ENCODE peak calls at places on chromosomes 16 and 17, in six cellular contexts. One of them, this sample, is unnamed.

GRCh38 chr17:29645516-29646051 is 22.9 kb upstream of the CORO6 start:
- DNase-seq in CD8-positive, alpha-beta T cell: no peak
- DNase-seq in tibial artery: peak; percentile 96
- DNase-seq in endothelial cell of umbilical vein: peak; percentile 46
- DNase-seq in CD8-positive, alpha-beta memory T cell: no peak
- DNase-seq in cardiac muscle cell: peak; percentile 97
- DNase-seq in this sample: peak; percentile 80

GRCh38 chr16:23365602-23366240 is 63.6 kb downstream of the SCNN1B start:
- DNase-seq in CD8-positive, alpha-beta T cell: no peak
- DNase-seq in CD8-positive, alpha-beta memory T cell: no peak
- DNase-seq in tibial artery: no peak
- DNase-seq in cardiac muscle cell: peak; percentile 2
- DNase-seq in endothelial cell of umbilical vein: peak; percentile 85
- DNase-seq in this sample: no peak

GRCh38 chr16:87621550-87621829 is 19.2 kb downstream of the JPH3 start:
- DNase-seq in CD8-positive, alpha-beta T cell: no peak
- DNase-seq in CD8-positive, alpha-beta memory T cell: no peak
- DNase-seq in endothelial cell of umbilical vein: no peak
- DNase-seq in tibial artery: no peak
- DNase-seq in cardiac muscle cell: no peak
- DNase-seq in this sample: no peak

GRCh38 chr17:29216856-29217255 is 29.8 kb upstream of the CRYBA1 start:
- DNase-seq in cardiac muscle cell: no peak
- DNase-seq in endothelial cell of umbilical vein: no peak
- DNase-seq in tibial artery: no peak
- DNase-seq in CD8-positive, alpha-beta memory T cell: no peak
- DNase-seq in CD8-positive, alpha-beta T cell: no peak
- DNase-seq in this sample: no peak

GRCh38 chr17:36842231-36842630 is 95.0 kb upstream of the LHX1 start:
- DNase-seq in CD8-positive, alpha-beta T cell: no peak
- DNase-seq in tibial artery: no peak
- DNase-seq in cardiac muscle cell: no peak
- DNase-seq in endothelial cell of umbilical vein: no peak
- DNase-seq in CD8-positive, alpha-beta memory T cell: no peak
- DNase-seq in this sample: no peak

GRCh38 chr17:82230627-82231311 is 1.9 kb downstream of the SLC16A3 start:
- DNase-seq in endothelial cell of umbilical vein: peak; percentile 75
- DNase-seq in CD8-positive, alpha-beta memory T cell: peak; percentile 78
- DNase-seq in CD8-positive, alpha-beta T cell: no peak
- DNase-seq in tibial artery: peak; percentile 78
- DNase-seq in cardiac muscle cell: peak; percentile 95
- DNase-seq in this sample: peak; percentile 92

GRCh38 chr16:81127051-81127450 is 30.9 kb upstream of the GCSH start:
- DNase-seq in CD8-positive, alpha-beta T cell: no peak
- DNase-seq in tibial artery: no peak
- DNase-seq in endothelial cell of umbilical vein: no peak
- DNase-seq in CD8-positive, alpha-beta memory T cell: no peak
- DNase-seq in cardiac muscle cell: no peak
- DNase-seq in this sample: no peak

GRCh38 chr17:14737984-14738651 is 437.2 kb downstream of the HS3ST3B1 start:
- DNase-seq in cardiac muscle cell: peak; percentile 97
- DNase-seq in CD8-positive, alpha-beta T cell: no peak
- DNase-seq in CD8-positive, alpha-beta memory T cell: no peak
- DNase-seq in tibial artery: peak; percentile 65
- DNase-seq in endothelial cell of umbilical vein: no peak
- DNase-seq in this sample: peak; percentile 24

GRCh38 chr17:79044462-79044861 is 20.5 kb downstream of the C1QTNF1 start:
- DNase-seq in CD8-positive, alpha-beta T cell: no peak
- DNase-seq in tibial artery: no peak
- DNase-seq in cardiac muscle cell: no peak
- DNase-seq in CD8-positive, alpha-beta memory T cell: no peak
- DNase-seq in endothelial cell of umbilical vein: no peak
- DNase-seq in this sample: no peak

GRCh38 chr17:30318190-30318589 is 15.7 kb downstream of the TMIGD1 start:
- DNase-seq in cardiac muscle cell: no peak
- DNase-seq in CD8-positive, alpha-beta T cell: no peak
- DNase-seq in CD8-positive, alpha-beta memory T cell: no peak
- DNase-seq in endothelial cell of umbilical vein: no peak
- DNase-seq in tibial artery: no peak
- DNase-seq in this sample: no peak

GRCh38 chr17:5418858-5419355 is 555 bp downstream of the NUP88 start:
- DNase-seq in cardiac muscle cell: peak; percentile 27
- DNase-seq in tibial artery: peak; percentile 24
- DNase-seq in CD8-positive, alpha-beta T cell: peak; percentile 34
- DNase-seq in endothelial cell of umbilical vein: peak; percentile 89
- DNase-seq in CD8-positive, alpha-beta memory T cell: peak; percentile 80
- DNase-seq in this sample: no peak

GRCh38 chr16:48383877-48384304 is 1.3 kb downstream of the SIAH1 start:
- DNase-seq in tibial artery: no peak
- DNase-seq in CD8-positive, alpha-beta T cell: no peak
- DNase-seq in CD8-positive, alpha-beta memory T cell: no peak
- DNase-seq in cardiac muscle cell: no peak
- DNase-seq in endothelial cell of umbilical vein: peak; percentile 63
- DNase-seq in this sample: no peak

GRCh38 chr16:25005445-25006306 is 9.5 kb downstream of the ARHGAP17 start:
- DNase-seq in cardiac muscle cell: no peak
- DNase-seq in CD8-positive, alpha-beta memory T cell: no peak
- DNase-seq in tibial artery: no peak
- DNase-seq in CD8-positive, alpha-beta T cell: no peak
- DNase-seq in endothelial cell of umbilical vein: no peak
- DNase-seq in this sample: no peak

GRCh38 chr17:78862073-78863023 is 21.7 kb upstream of the USP36 start:
- DNase-seq in endothelial cell of umbilical vein: peak; percentile 95
- DNase-seq in CD8-positive, alpha-beta memory T cell: no peak
- DNase-seq in tibial artery: peak; percentile 96
- DNase-seq in CD8-positive, alpha-beta T cell: no peak
- DNase-seq in cardiac muscle cell: peak; percentile 95
- DNase-seq in this sample: peak; percentile 70

GRCh38 chr17:352421-353212 is at the start of gene RPH3AL:
- DNase-seq in tibial artery: peak; percentile 39
- DNase-seq in endothelial cell of umbilical vein: peak; percentile 69
- DNase-seq in CD8-positive, alpha-beta T cell: no peak
- DNase-seq in cardiac muscle cell: peak; percentile 48
- DNase-seq in CD8-positive, alpha-beta memory T cell: no peak
- DNase-seq in this sample: no peak

GRCh38 chr17:55722742-55723487 is at the start of gene TMEM100:
- DNase-seq in cardiac muscle cell: peak; percentile 89
- DNase-seq in CD8-positive, alpha-beta T cell: no peak
- DNase-seq in endothelial cell of umbilical vein: peak; percentile 73
- DNase-seq in CD8-positive, alpha-beta memory T cell: no peak
- DNase-seq in tibial artery: peak; percentile 51
- DNase-seq in this sample: no peak

GRCh38 chr16:49455991-49456745 is 82.6 kb downstream of the C16orf78 start:
- DNase-seq in cardiac muscle cell: no peak
- DNase-seq in tibial artery: no peak
- DNase-seq in endothelial cell of umbilical vein: no peak
- DNase-seq in CD8-positive, alpha-beta T cell: no peak
- DNase-seq in CD8-positive, alpha-beta memory T cell: no peak
- DNase-seq in this sample: no peak

GRCh38 chr17:43917348-43918025 is 10.2 kb upstream of the MPP2 start:
- DNase-seq in tibial artery: no peak
- DNase-seq in CD8-positive, alpha-beta memory T cell: no peak
- DNase-seq in CD8-positive, alpha-beta T cell: no peak
- DNase-seq in cardiac muscle cell: peak; percentile 45
- DNase-seq in endothelial cell of umbilical vein: peak; percentile 32
- DNase-seq in this sample: peak; percentile 43

GRCh38 chr17:10051112-10051511 is 146.0 kb upstream of the RCVRN start:
- DNase-seq in endothelial cell of umbilical vein: no peak
- DNase-seq in cardiac muscle cell: no peak
- DNase-seq in CD8-positive, alpha-beta T cell: no peak
- DNase-seq in tibial artery: peak; percentile 50
- DNase-seq in CD8-positive, alpha-beta memory T cell: no peak
- DNase-seq in this sample: no peak

GRCh38 chr16:78538919-78539318 is 439.5 kb downstream of the WWOX start:
- DNase-seq in tibial artery: no peak
- DNase-seq in cardiac muscle cell: no peak
- DNase-seq in CD8-positive, alpha-beta T cell: no peak
- DNase-seq in endothelial cell of umbilical vein: no peak
- DNase-seq in CD8-positive, alpha-beta memory T cell: no peak
- DNase-seq in this sample: no peak

GRCh38 chr17:82330322-82331239 is 3.0 kb downstream of the SECTM1 start:
- DNase-seq in cardiac muscle cell: peak; percentile 75
- DNase-seq in endothelial cell of umbilical vein: peak; percentile 23
- DNase-seq in tibial artery: no peak
- DNase-seq in CD8-positive, alpha-beta memory T cell: no peak
- DNase-seq in CD8-positive, alpha-beta T cell: no peak
- DNase-seq in this sample: no peak

GRCh38 chr16:53103811-53104210 is 49.0 kb downstream of the CHD9 start:
- DNase-seq in CD8-positive, alpha-beta memory T cell: no peak
- DNase-seq in endothelial cell of umbilical vein: no peak
- DNase-seq in tibial artery: no peak
- DNase-seq in CD8-positive, alpha-beta T cell: no peak
- DNase-seq in cardiac muscle cell: no peak
- DNase-seq in this sample: no peak

GRCh38 chr16:53098526-53099317 is 43.9 kb downstream of the CHD9 start:
- DNase-seq in endothelial cell of umbilical vein: peak; percentile 95
- DNase-seq in CD8-positive, alpha-beta memory T cell: peak; percentile 64
- DNase-seq in CD8-positive, alpha-beta T cell: peak; percentile 6
- DNase-seq in cardiac muscle cell: peak; percentile 99
- DNase-seq in tibial artery: peak; percentile 92
- DNase-seq in this sample: peak; percentile 89

GRCh38 chr16:53099318-53100130 is 44.7 kb downstream of the CHD9 start:
- DNase-seq in cardiac muscle cell: peak; percentile 97
- DNase-seq in CD8-positive, alpha-beta T cell: peak; percentile 1
- DNase-seq in CD8-positive, alpha-beta memory T cell: peak; percentile 67
- DNase-seq in endothelial cell of umbilical vein: peak; percentile 94
- DNase-seq in tibial artery: peak; percentile 92
- DNase-seq in this sample: peak; percentile 93

GRCh38 chr16:53100131-53100748 is 45.4 kb downstream of the CHD9 start:
- DNase-seq in CD8-positive, alpha-beta T cell: no peak
- DNase-seq in CD8-positive, alpha-beta memory T cell: no peak
- DNase-seq in tibial artery: no peak
- DNase-seq in endothelial cell of umbilical vein: no peak
- DNase-seq in cardiac muscle cell: no peak
- DNase-seq in this sample: no peak

DNA sequence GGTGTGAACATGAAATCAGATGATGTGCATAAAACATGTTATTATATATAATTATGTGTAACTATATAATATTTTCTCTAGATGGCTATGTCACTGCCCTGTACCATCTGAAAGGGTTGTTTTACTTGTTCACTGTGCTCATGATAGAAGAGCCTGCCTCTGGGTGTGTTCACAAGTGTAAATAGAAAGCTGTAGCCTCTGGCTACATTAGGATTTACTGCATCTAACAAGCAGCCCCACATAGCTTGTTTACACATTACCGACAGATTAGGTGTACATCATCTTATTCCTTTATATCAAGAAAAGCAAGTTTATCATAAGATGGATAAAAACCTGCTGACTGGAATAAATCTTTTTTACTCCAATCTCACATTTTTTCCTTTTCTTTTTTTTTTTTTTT is 46.1 kb downstream of the CHD9 start:
- DNase-seq in CD8-positive, alpha-beta T cell: no peak
- DNase-seq in CD8-positive, alpha-beta memory T cell: no peak
- DNase-seq in tibial artery: no peak
- DNase-seq in cardiac muscle cell: no peak
- DNase-seq in endothelial cell of umbilical vein: no peak
- DNase-seq in this sample: no peak
- H3K4me1 ChIP-seq in CD8-positive, alpha-beta T cell: peaks cover 21% of the 10 kb centered on the region
- H3K4me1 ChIP-seq in CD8-positive, alpha-beta memory T cell: peaks cover 23% of the 10 kb centered on the region
- H3K4me1 ChIP-seq in tibial artery: peaks cover 38% of the 10 kb centered on the region
- H3K4me1 ChIP-seq in cardiac muscle cell: peaks cover 15% of the 10 kb centered on the region
- H3K4me1 ChIP-seq in endothelial cell of umbilical vein: peaks cover 43% of the 10 kb centered on the region
- H3K4me1 ChIP-seq in this sample: peaks cover 77% of the 10 kb centered on the region

GRCh38 chr16:4322121-4323035 is 6.5 kb downstream of the GLIS2 start:
- DNase-seq in CD8-positive, alpha-beta memory T cell: no peak
- DNase-seq in endothelial cell of umbilical vein: no peak
- DNase-seq in tibial artery: no peak
- DNase-seq in cardiac muscle cell: no peak
- DNase-seq in CD8-positive, alpha-beta T cell: no peak
- DNase-seq in this sample: no peak

GRCh38 chr16:4320571-4321137 is 4.8 kb downstream of the GLIS2 start:
- DNase-seq in endothelial cell of umbilical vein: no peak
- DNase-seq in CD8-positive, alpha-beta T cell: no peak
- DNase-seq in tibial artery: no peak
- DNase-seq in CD8-positive, alpha-beta memory T cell: no peak
- DNase-seq in cardiac muscle cell: no peak
- DNase-seq in this sample: no peak

GRCh38 chr16:4320030-4320429 is 4.2 kb downstream of the GLIS2 start:
- DNase-seq in cardiac muscle cell: peak; percentile 20
- DNase-seq in CD8-positive, alpha-beta T cell: no peak
- DNase-seq in CD8-positive, alpha-beta memory T cell: no peak
- DNase-seq in endothelial cell of umbilical vein: no peak
- DNase-seq in tibial artery: no peak
- DNase-seq in this sample: peak; percentile 62

GRCh38 chr16:4323071-4323844 is 7.4 kb downstream of the GLIS2 start:
- DNase-seq in CD8-positive, alpha-beta T cell: no peak
- DNase-seq in CD8-positive, alpha-beta memory T cell: no peak
- DNase-seq in tibial artery: no peak
- DNase-seq in cardiac muscle cell: no peak
- DNase-seq in endothelial cell of umbilical vein: no peak
- DNase-seq in this sample: no peak

GRCh38 chr16:4321286-4322120 is 5.6 kb downstream of the GLIS2 start:
- DNase-seq in tibial artery: no peak
- DNase-seq in CD8-positive, alpha-beta T cell: no peak
- DNase-seq in endothelial cell of umbilical vein: no peak
- DNase-seq in CD8-positive, alpha-beta memory T cell: no peak
- DNase-seq in cardiac muscle cell: no peak
- DNase-seq in this sample: no peak
- H3K4me1 ChIP-seq in tibial artery: peaks cover 95% of the 10 kb centered on the region
- H3K4me1 ChIP-seq in CD8-positive, alpha-beta T cell: peaks cover 17% of the 10 kb centered on the region
- H3K4me1 ChIP-seq in endothelial cell of umbilical vein: peaks cover 27% of the 10 kb centered on the region
- H3K4me1 ChIP-seq in CD8-positive, alpha-beta memory T cell: peaks cover 12% of the 10 kb centered on the region
- H3K4me1 ChIP-seq in cardiac muscle cell: peaks cover 51% of the 10 kb centered on the region
- H3K4me1 ChIP-seq in this sample: peaks cover 100% of the 10 kb centered on the region

GRCh38 chr16:11668590-11669379 is 530 bp downstream of the SNN start:
- DNase-seq in CD8-positive, alpha-beta memory T cell: no peak
- DNase-seq in endothelial cell of umbilical vein: no peak
- DNase-seq in cardiac muscle cell: no peak
- DNase-seq in CD8-positive, alpha-beta T cell: no peak
- DNase-seq in tibial artery: no peak
- DNase-seq in this sample: no peak
- H3K4me1 ChIP-seq in CD8-positive, alpha-beta memory T cell: peaks cover 76% of the 10 kb centered on the region
- H3K4me1 ChIP-seq in endothelial cell of umbilical vein: peaks cover 13% of the 10 kb centered on the region
- H3K4me1 ChIP-seq in cardiac muscle cell: no peaks in the 10 kb centered on the region
- H3K4me1 ChIP-seq in CD8-positive, alpha-beta T cell: peaks cover 87% of the 10 kb centered on the region
- H3K4me1 ChIP-seq in tibial artery: peaks cover 52% of the 10 kb centered on the region
- H3K4me1 ChIP-seq in this sample: peaks cover 70% of the 10 kb centered on the region

DNA sequence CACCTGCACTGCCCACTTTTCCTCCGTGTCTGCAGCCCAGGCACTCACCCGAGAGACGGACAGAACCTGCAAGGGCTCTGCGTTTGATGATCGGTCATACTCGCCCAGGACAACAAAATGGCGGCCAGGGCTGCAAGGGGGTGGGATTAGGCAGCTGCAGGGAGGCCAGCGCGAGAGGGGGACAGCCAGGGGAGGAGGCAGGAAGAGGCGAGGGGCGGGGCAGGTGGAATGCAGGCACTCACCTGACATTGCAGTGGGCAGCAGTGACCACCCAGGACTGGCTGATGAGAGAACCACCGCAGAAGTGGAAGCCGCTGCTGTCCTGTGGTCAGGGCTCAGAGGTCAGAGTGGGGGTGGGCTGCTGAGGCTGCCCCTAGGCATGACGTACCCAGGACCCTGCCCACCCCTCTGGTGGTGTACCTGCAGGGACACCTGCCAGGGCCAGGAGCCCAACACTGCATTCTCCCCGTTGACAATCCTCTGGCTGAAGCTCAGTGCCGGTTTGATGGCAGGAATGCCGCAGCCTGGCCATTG is 917 bp downstream of the CTRL start:
- DNase-seq in tibial artery: no peak
- DNase-seq in cardiac muscle cell: no peak
- DNase-seq in endothelial cell of umbilical vein: no peak
- DNase-seq in CD8-positive, alpha-beta memory T cell: no peak
- DNase-seq in CD8-positive, alpha-beta T cell: no peak
- DNase-seq in this sample: no peak
- H3K4me1 ChIP-seq in tibial artery: peaks cover 27% of the 10 kb centered on the region
- H3K4me1 ChIP-seq in cardiac muscle cell: peaks cover 6% of the 10 kb centered on the region
- H3K4me1 ChIP-seq in endothelial cell of umbilical vein: peaks cover 17% of the 10 kb centered on the region
- H3K4me1 ChIP-seq in CD8-positive, alpha-beta memory T cell: peaks cover 16% of the 10 kb centered on the region
- H3K4me1 ChIP-seq in CD8-positive, alpha-beta T cell: peaks cover 12% of the 10 kb centered on the region
- H3K4me1 ChIP-seq in this sample: peaks cover 41% of the 10 kb centered on the region

GRCh38 chr17:39668141-39668924 is at the start of gene PNMT:
- DNase-seq in CD8-positive, alpha-beta memory T cell: peak; percentile 76
- DNase-seq in endothelial cell of umbilical vein: peak; percentile 48
- DNase-seq in CD8-positive, alpha-beta T cell: peak; percentile 37
- DNase-seq in tibial artery: peak; percentile 67
- DNase-seq in cardiac muscle cell: peak; percentile 63
- DNase-seq in this sample: peak; percentile 79
- H3K4me1 ChIP-seq in CD8-positive, alpha-beta memory T cell: peaks cover 6% of the 10 kb centered on the region
- H3K4me1 ChIP-seq in endothelial cell of umbilical vein: no peaks in the 10 kb centered on the region
- H3K4me1 ChIP-seq in CD8-positive, alpha-beta T cell: peaks cover 26% of the 10 kb centered on the region
- H3K4me1 ChIP-seq in tibial artery: peaks cover 74% of the 10 kb centered on the region
- H3K4me1 ChIP-seq in cardiac muscle cell: peaks cover 46% of the 10 kb centered on the region
- H3K4me1 ChIP-seq in this sample: peaks cover 94% of the 10 kb centered on the region